ENCODE peak calls at places on chromosomes 7 and 10, in nine cellular contexts. F is renal cortical epithelial cell; P is effector CD4-positive, alpha-beta T cell; S is GM12864; J is HS-5; H is NCI-H2081; K is mesothelial cell of epicardium; I is T follicular helper cell; Y is effector memory CD8-positive, alpha-beta T cell. N is an unnamed sample.

GRCh38 chr7:6221340-6222319 is 50.8 kb downstream of the CYTH3 start:
- DNase-seq in F (no peak), Y (peak), S (no peak), K (no peak), H (no peak), P (no peak), I (no peak), J (peak), N (peak)

GRCh38 chr10:122362621-122363020 is 11.9 kb upstream of the PLEKHA1 start:
- DNase-seq in K (no peak), H (no peak), F (peak), Y (no peak), J (no peak), P (no peak), S (no peak), I (no peak), N (no peak)

GRCh38 chr10:115624448-115624847 is 531.3 kb downstream of the ATRNL1 start:
- DNase-seq in J (peak), K (no peak), P (no peak), I (no peak), F (peak), H (no peak), Y (no peak), S (no peak), N (no peak)

GRCh38 chr7:832292-832967 is at the start of gene SUN1:
- DNase-seq in I (peak), P (peak), Y (peak), H (no peak), S (peak), K (no peak), F (peak), J (peak), N (no peak)

GRCh38 chr7:154928136-154929005 is 74.6 kb downstream of the PAXIP1 start:
- DNase-seq in S (peak), J (peak), Y (peak), H (no peak), K (no peak), P (peak), I (no peak), F (peak), N (peak)

GRCh38 chr7:50720295-50720694 is 62.4 kb downstream of the GRB10 start:
- DNase-seq in Y (no peak), F (no peak), S (no peak), I (no peak), P (no peak), J (no peak), H (no peak), K (no peak), N (no peak)

GRCh38 chr10:17009228-17009700 is 120.3 kb downstream of the CUBN start:
- DNase-seq in K (no peak), S (no peak), I (no peak), H (no peak), F (peak), J (no peak), Y (no peak), P (no peak), N (no peak)

GRCh38 chr7:959271-959670 is 4.8 kb upstream of the ADAP1 start:
- DNase-seq in Y (no peak), S (no peak), I (no peak), K (no peak), P (no peak), H (no peak), J (no peak), F (no peak), N (no peak)

GRCh38 chr7:107427462-107427861 is 42.4 kb upstream of the GPR22 start:
- DNase-seq in H (no peak), J (no peak), P (no peak), F (no peak), Y (no peak), S (no peak), I (no peak), K (no peak), N (no peak)

GRCh38 chr10:10792681-10793080 is 225.0 kb upstream of the CELF2 start:
- DNase-seq in I (no peak), P (no peak), Y (no peak), H (no peak), K (no peak), F (peak), J (peak), S (no peak), N (no peak)

GRCh38 chr7:151058766-151059361 is 525 bp upstream of the SLC4A2 start:
- DNase-seq in P (no peak), F (peak), H (no peak), J (no peak), I (no peak), S (no peak), Y (no peak), K (no peak), N (no peak)

GRCh38 chr7:17626215-17626614 is 314.1 kb downstream of the SNX13 start:
- DNase-seq in Y (no peak), F (no peak), H (no peak), K (no peak), I (no peak), S (no peak), J (no peak), P (no peak), N (no peak)

GRCh38 chr10:44897049-44897448 is 14.1 kb upstream of the TMEM72 start:
- DNase-seq in K (no peak), P (no peak), H (no peak), Y (no peak), J (no peak), F (no peak), I (no peak), S (no peak), N (no peak)

N was measured in HL-60.